ENCODE peak calls at places on chromosomes 12 and 14, in five cellular contexts. V is progenitor cell of endocrine pancreas; U is NCI-H1436; Z is activated T-cell treated with anti-CD3 and anti-CD28 coated beads, Interleukin-2, amount 50 U/mL, for 4 hours; K is spleen. Q is an unnamed sample.

GRCh38 chr12:23949212-23950010 is at the start of gene SOX5:
- DNase-seq in Z (no peak), K (no peak), V (peak; percentile 47), U (peak; percentile 26), Q (peak; percentile 63)

GRCh38 chr12:52073531-52073950 is 3.8 kb downstream of the ATG101 start:
- DNase-seq in Z (no peak), V (no peak), U (no peak), K (no peak), Q (no peak)

GRCh38 chr12:132582582-132583279 is 27.7 kb downstream of the LRCOL1 start:
- DNase-seq in U (no peak), V (no peak), Z (no peak), K (no peak), Q (no peak)

GRCh38 chr12:3200779-3201738 is 123.9 kb downstream of the TSPAN9 start:
- DNase-seq in Z (no peak), V (no peak), U (no peak), K (no peak), Q (peak; percentile 20)

GRCh38 chr12:107238276-107238675 is 144.9 kb upstream of the CRY1 start:
- DNase-seq in Z (no peak), K (no peak), V (no peak), U (no peak), Q (no peak)

GRCh38 chr14:93788557-93789365 is 476 bp upstream of the PRIMA1 start:
- DNase-seq in V (peak; percentile 44), Z (no peak), K (no peak), U (peak; percentile 27), Q (peak; percentile 59)

GRCh38 chr14:100386121-100386520 is 63.0 kb downstream of the SLC25A47 start:
- DNase-seq in V (no peak), K (no peak), Z (no peak), U (no peak), Q (no peak)

GRCh38 chr14:36471431-36471830 is 48.6 kb downstream of the NKX2-1 start:
- DNase-seq in Z (no peak), V (no peak), U (no peak), K (no peak), Q (no peak)

Q was measured in thyroid gland.